ENCODE peak calls at places on chromosomes 6 and 20, in five cellular contexts. P is upper lobe of right lung; Y is NCI-H2081 treated with DMSO at 0.1 percent for 48 hours; W is progenitor cell of endocrine pancreas; Z is stimulated activated CD4-positive, alpha-beta T cell treated with anti-CD3 and anti-CD28 coated beads, Interleukin-12 subunit alpha, Interleukin-12 subunit beta, amount 100 ng/mL, for 48 hours. O is an unnamed sample.

GRCh38 chr6:169778646-169779045 is 27.2 kb downstream of the ERMARD start:
- DNase-seq in P (no peak), Y (no peak), W (no peak), Z (no peak), O (no peak)

GRCh38 chr6:30463651-30464618 is 25.4 kb upstream of the HLA-E start:
- DNase-seq in P (peak; percentile 80), Y (no peak), W (no peak), Z (peak; percentile 50), O (no peak)

GRCh38 chr6:43838276-43839036 is 68.4 kb downstream of the VEGFA start:
- DNase-seq in P (no peak), Y (no peak), W (no peak), Z (no peak), O (peak; percentile 33)

GRCh38 chr20:54431545-54431944 is 43.8 kb upstream of the DOK5 start:
- DNase-seq in P (no peak), Y (no peak), W (no peak), Z (no peak), O (no peak)

GRCh38 chr20:13118676-13119075 is 102.4 kb upstream of the ISM1 start:
- DNase-seq in P (no peak), Y (no peak), W (no peak), Z (no peak), O (no peak)

GRCh38 chr6:13355043-13355945 is 27.0 kb upstream of the TBC1D7 start:
- DNase-seq in P (no peak), Y (no peak), W (no peak), Z (no peak), O (peak; percentile 38)

GRCh38 chr20:57904706-57905105 is 194.9 kb upstream of the PMEPA1 start:
- DNase-seq in P (no peak), Y (no peak), W (no peak), Z (no peak), O (no peak)

GRCh38 chr20:19974621-19975435 is 42.3 kb upstream of the NAA20 start:
- DNase-seq in P (peak; percentile 94), Y (no peak), W (no peak), Z (no peak), O (no peak)

GRCh38 chr20:35823937-35824336 is 52.1 kb downstream of the PHF20 start:
- DNase-seq in P (no peak), Y (no peak), W (no peak), Z (no peak), O (no peak)

GRCh38 chr20:7152071-7152470 is 384.6 kb downstream of the BMP2 start:
- DNase-seq in P (no peak), Y (no peak), W (no peak), Z (no peak), O (no peak)

GRCh38 chr6:70956191-70956450 is 739 bp downstream of the B3GAT2 start:
- DNase-seq in P (no peak), Y (no peak), W (no peak), Z (no peak), O (no peak)

O was measured in HAP-1.